ENCODE peak calls at places on chromosome 1, in six cellular contexts. S, P, G, O, H and Z are unnamed samples.

GRCh38 chr1:221748981-221749380 is 7.1 kb upstream of the DUSP10 start:
- DNase-seq in P (no peak), H (no peak), S (no peak), O (no peak), G (no peak), Z (no peak)

GRCh38 chr1:44113095-44113609 is 5.5 kb upstream of the KLF17 start:
- DNase-seq in G (no peak), S (no peak), O (no peak), P (no peak), H (no peak), Z (no peak)

GRCh38 chr1:119778359-119778758 is 9.7 kb upstream of the HMGCS2 start:
- DNase-seq in P (no peak), S (no peak), O (no peak), G (no peak), H (no peak), Z (no peak)

GRCh38 chr1:229874609-229875008 is 192.4 kb upstream of the GALNT2 start:
- DNase-seq in H (no peak), P (no peak), G (no peak), O (no peak), S (no peak), Z (no peak)

GRCh38 chr1:178282949-178283367 is 189.1 kb downstream of the RASAL2 start:
- DNase-seq in H (peak; percentile 39), G (no peak), P (no peak), O (no peak), S (no peak), Z (peak; percentile 52)

GRCh38 chr1:47431534-47431933 is 6.3 kb upstream of the FOXD2 start:
- DNase-seq in S (no peak), H (no peak), P (no peak), G (no peak), O (no peak), Z (no peak)

GRCh38 chr1:89356658-89357400 is 7.0 kb upstream of the GBP6 start:
- DNase-seq in G (no peak), H (no peak), S (no peak), P (no peak), O (no peak), Z (no peak)

GRCh38 chr1:53060580-53060979 is 1.4 kb upstream of the PODN start:
- DNase-seq in S (no peak), O (no peak), H (no peak), P (no peak), G (no peak), Z (no peak)

GRCh38 chr1:237890416-237890815 is 306 bp downstream of the ZP4 start:
- DNase-seq in S (no peak), H (no peak), G (no peak), P (no peak), O (no peak), Z (no peak)